ENCODE peak calls at places on chromosomes 16 and 17, in nine cellular contexts. One of them, this sample, is unnamed.

GRCh38 chr16:4298761-4299522 is 16.9 kb upstream of the GLIS2 start:
- DNase-seq in Right ventricle myocardium superior: peak
- DNase-seq in mucosa of descending colon: peak
- DNase-seq in nucleus accumbens: no peak
- DNase-seq in body of pancreas: no peak
- DNase-seq in breast epithelium: peak
- DNase-seq in brain pericyte: no peak
- DNase-seq in effector memory CD4-positive, alpha-beta T cell: no peak
- DNase-seq in iris pigment epithelial cell: peak
- DNase-seq in this sample: peak

GRCh38 chr16:68216240-68216639 is 19.7 kb downstream of the ESRP2 start:
- DNase-seq in breast epithelium: no peak
- DNase-seq in Right ventricle myocardium superior: no peak
- DNase-seq in nucleus accumbens: no peak
- DNase-seq in effector memory CD4-positive, alpha-beta T cell: no peak
- DNase-seq in body of pancreas: no peak
- DNase-seq in mucosa of descending colon: no peak
- DNase-seq in brain pericyte: no peak
- DNase-seq in iris pigment epithelial cell: no peak
- DNase-seq in this sample: no peak

GRCh38 chr16:50458694-50459271 is 89.4 kb upstream of the NKD1 start:
- DNase-seq in body of pancreas: no peak
- DNase-seq in brain pericyte: no peak
- DNase-seq in effector memory CD4-positive, alpha-beta T cell: no peak
- DNase-seq in Right ventricle myocardium superior: no peak
- DNase-seq in iris pigment epithelial cell: no peak
- DNase-seq in nucleus accumbens: no peak
- DNase-seq in mucosa of descending colon: no peak
- DNase-seq in breast epithelium: peak
- DNase-seq in this sample: no peak

GRCh38 chr17:57443781-57444180 is 187.5 kb downstream of the MSI2 start:
- DNase-seq in effector memory CD4-positive, alpha-beta T cell: no peak
- DNase-seq in Right ventricle myocardium superior: no peak
- DNase-seq in breast epithelium: no peak
- DNase-seq in body of pancreas: no peak
- DNase-seq in brain pericyte: no peak
- DNase-seq in iris pigment epithelial cell: no peak
- DNase-seq in nucleus accumbens: no peak
- DNase-seq in mucosa of descending colon: no peak
- DNase-seq in this sample: no peak

GRCh38 chr16:66326995-66327513 is 39.4 kb upstream of the CDH5 start:
- DNase-seq in breast epithelium: no peak
- DNase-seq in brain pericyte: no peak
- DNase-seq in Right ventricle myocardium superior: no peak
- DNase-seq in mucosa of descending colon: peak
- DNase-seq in body of pancreas: peak
- DNase-seq in nucleus accumbens: no peak
- DNase-seq in effector memory CD4-positive, alpha-beta T cell: no peak
- DNase-seq in iris pigment epithelial cell: no peak
- DNase-seq in this sample: no peak

GRCh38 chr17:81840826-81841778 is 6.3 kb upstream of the PPP1R27 start:
- DNase-seq in brain pericyte: no peak
- DNase-seq in nucleus accumbens: no peak
- DNase-seq in Right ventricle myocardium superior: peak
- DNase-seq in breast epithelium: peak
- DNase-seq in iris pigment epithelial cell: no peak
- DNase-seq in mucosa of descending colon: no peak
- DNase-seq in effector memory CD4-positive, alpha-beta T cell: no peak
- DNase-seq in body of pancreas: peak
- DNase-seq in this sample: no peak

GRCh38 chr17:82021728-82022309 is 859 bp downstream of the CENPX start:
- DNase-seq in body of pancreas: no peak
- DNase-seq in breast epithelium: no peak
- DNase-seq in effector memory CD4-positive, alpha-beta T cell: no peak
- DNase-seq in nucleus accumbens: no peak
- DNase-seq in iris pigment epithelial cell: no peak
- DNase-seq in mucosa of descending colon: peak
- DNase-seq in Right ventricle myocardium superior: no peak
- DNase-seq in brain pericyte: no peak
- DNase-seq in this sample: no peak

GRCh38 chr16:20300312-20301097 is 26.8 kb downstream of the GP2 start:
- DNase-seq in brain pericyte: no peak
- DNase-seq in breast epithelium: peak
- DNase-seq in nucleus accumbens: no peak
- DNase-seq in effector memory CD4-positive, alpha-beta T cell: no peak
- DNase-seq in mucosa of descending colon: peak
- DNase-seq in Right ventricle myocardium superior: peak
- DNase-seq in body of pancreas: peak
- DNase-seq in iris pigment epithelial cell: peak
- DNase-seq in this sample: no peak

GRCh38 chr16:11139624-11140375 is 116.2 kb downstream of the SOCS1 start:
- DNase-seq in body of pancreas: no peak
- DNase-seq in nucleus accumbens: no peak
- DNase-seq in Right ventricle myocardium superior: no peak
- DNase-seq in iris pigment epithelial cell: no peak
- DNase-seq in mucosa of descending colon: no peak
- DNase-seq in effector memory CD4-positive, alpha-beta T cell: no peak
- DNase-seq in brain pericyte: peak
- DNase-seq in breast epithelium: no peak
- DNase-seq in this sample: no peak

GRCh38 chr17:67276075-67276474 is 31.1 kb upstream of the HELZ start:
- DNase-seq in mucosa of descending colon: no peak
- DNase-seq in iris pigment epithelial cell: no peak
- DNase-seq in brain pericyte: no peak
- DNase-seq in body of pancreas: no peak
- DNase-seq in nucleus accumbens: no peak
- DNase-seq in Right ventricle myocardium superior: no peak
- DNase-seq in breast epithelium: no peak
- DNase-seq in effector memory CD4-positive, alpha-beta T cell: no peak
- DNase-seq in this sample: no peak

GRCh38 chr16:5028950-5029475 is 4.7 kb downstream of the NAGPA start:
- DNase-seq in brain pericyte: no peak
- DNase-seq in breast epithelium: no peak
- DNase-seq in iris pigment epithelial cell: no peak
- DNase-seq in Right ventricle myocardium superior: no peak
- DNase-seq in nucleus accumbens: peak
- DNase-seq in body of pancreas: no peak
- DNase-seq in mucosa of descending colon: no peak
- DNase-seq in effector memory CD4-positive, alpha-beta T cell: no peak
- DNase-seq in this sample: no peak

GRCh38 chr17:27630607-27631408 is at the start of gene LGALS9:
- DNase-seq in body of pancreas: peak
- DNase-seq in iris pigment epithelial cell: peak
- DNase-seq in brain pericyte: no peak
- DNase-seq in effector memory CD4-positive, alpha-beta T cell: peak
- DNase-seq in mucosa of descending colon: peak
- DNase-seq in Right ventricle myocardium superior: no peak
- DNase-seq in breast epithelium: no peak
- DNase-seq in nucleus accumbens: no peak
- DNase-seq in this sample: no peak

GRCh38 chr16:31118223-31119155 is 1.0 kb downstream of the KAT8 start:
- DNase-seq in body of pancreas: no peak
- DNase-seq in mucosa of descending colon: no peak
- DNase-seq in Right ventricle myocardium superior: no peak
- DNase-seq in effector memory CD4-positive, alpha-beta T cell: no peak
- DNase-seq in nucleus accumbens: no peak
- DNase-seq in brain pericyte: no peak
- DNase-seq in iris pigment epithelial cell: peak
- DNase-seq in breast epithelium: no peak
- DNase-seq in this sample: peak

GRCh38 chr17:79618383-79619067 is 7.7 kb upstream of the RBFOX3 start:
- DNase-seq in body of pancreas: no peak
- DNase-seq in Right ventricle myocardium superior: no peak
- DNase-seq in effector memory CD4-positive, alpha-beta T cell: no peak
- DNase-seq in breast epithelium: peak
- DNase-seq in nucleus accumbens: no peak
- DNase-seq in mucosa of descending colon: peak
- DNase-seq in iris pigment epithelial cell: no peak
- DNase-seq in brain pericyte: no peak
- DNase-seq in this sample: no peak

GRCh38 chr16:66091462-66091861 is 275.0 kb upstream of the CDH5 start:
- DNase-seq in brain pericyte: no peak
- DNase-seq in mucosa of descending colon: no peak
- DNase-seq in effector memory CD4-positive, alpha-beta T cell: no peak
- DNase-seq in iris pigment epithelial cell: peak
- DNase-seq in body of pancreas: no peak
- DNase-seq in breast epithelium: no peak
- DNase-seq in nucleus accumbens: no peak
- DNase-seq in Right ventricle myocardium superior: no peak
- DNase-seq in this sample: no peak

GRCh38 chr16:74296120-74296464 is 522 bp upstream of the PSMD7 start:
- DNase-seq in mucosa of descending colon: no peak
- DNase-seq in nucleus accumbens: no peak
- DNase-seq in body of pancreas: no peak
- DNase-seq in Right ventricle myocardium superior: no peak
- DNase-seq in breast epithelium: no peak
- DNase-seq in effector memory CD4-positive, alpha-beta T cell: no peak
- DNase-seq in brain pericyte: no peak
- DNase-seq in iris pigment epithelial cell: no peak
- DNase-seq in this sample: no peak

GRCh38 chr16:87560428-87561199 is 41.7 kb upstream of the JPH3 start:
- DNase-seq in brain pericyte: no peak
- DNase-seq in nucleus accumbens: no peak
- DNase-seq in effector memory CD4-positive, alpha-beta T cell: no peak
- DNase-seq in body of pancreas: no peak
- DNase-seq in breast epithelium: no peak
- DNase-seq in iris pigment epithelial cell: peak
- DNase-seq in Right ventricle myocardium superior: peak
- DNase-seq in mucosa of descending colon: peak
- DNase-seq in this sample: no peak

GRCh38 chr17:35022536-35023063 is 40.9 kb downstream of the RFFL start:
- DNase-seq in effector memory CD4-positive, alpha-beta T cell: peak
- DNase-seq in brain pericyte: peak
- DNase-seq in mucosa of descending colon: peak
- DNase-seq in iris pigment epithelial cell: peak
- DNase-seq in body of pancreas: peak
- DNase-seq in nucleus accumbens: peak
- DNase-seq in breast epithelium: no peak
- DNase-seq in Right ventricle myocardium superior: peak
- DNase-seq in this sample: peak

GRCh38 chr17:77233635-77234334 is 93.0 kb downstream of the SEC14L1 start:
- DNase-seq in Right ventricle myocardium superior: no peak
- DNase-seq in brain pericyte: no peak
- DNase-seq in breast epithelium: no peak
- DNase-seq in body of pancreas: no peak
- DNase-seq in nucleus accumbens: no peak
- DNase-seq in mucosa of descending colon: no peak
- DNase-seq in iris pigment epithelial cell: peak
- DNase-seq in effector memory CD4-positive, alpha-beta T cell: no peak
- DNase-seq in this sample: no peak

GRCh38 chr17:40810505-40810904 is 10.7 kb upstream of the KRT28 start:
- DNase-seq in body of pancreas: no peak
- DNase-seq in brain pericyte: no peak
- DNase-seq in Right ventricle myocardium superior: no peak
- DNase-seq in breast epithelium: no peak
- DNase-seq in mucosa of descending colon: no peak
- DNase-seq in nucleus accumbens: no peak
- DNase-seq in iris pigment epithelial cell: peak
- DNase-seq in effector memory CD4-positive, alpha-beta T cell: no peak
- DNase-seq in this sample: no peak

GRCh38 chr17:74453665-74454196 is 12.7 kb upstream of the CD300A start:
- DNase-seq in Right ventricle myocardium superior: no peak
- DNase-seq in effector memory CD4-positive, alpha-beta T cell: peak
- DNase-seq in brain pericyte: no peak
- DNase-seq in breast epithelium: peak
- DNase-seq in body of pancreas: no peak
- DNase-seq in iris pigment epithelial cell: no peak
- DNase-seq in mucosa of descending colon: peak
- DNase-seq in nucleus accumbens: no peak
- DNase-seq in this sample: no peak

GRCh38 chr17:60678118-60678444 is 430 bp downstream of the BCAS3 start:
- DNase-seq in breast epithelium: no peak
- DNase-seq in brain pericyte: no peak
- DNase-seq in mucosa of descending colon: no peak
- DNase-seq in effector memory CD4-positive, alpha-beta T cell: no peak
- DNase-seq in Right ventricle myocardium superior: no peak
- DNase-seq in body of pancreas: no peak
- DNase-seq in nucleus accumbens: no peak
- DNase-seq in iris pigment epithelial cell: no peak
- DNase-seq in this sample: no peak

GRCh38 chr16:78985736-78986605 is 614.6 kb downstream of the MAF start:
- DNase-seq in breast epithelium: no peak
- DNase-seq in Right ventricle myocardium superior: no peak
- DNase-seq in iris pigment epithelial cell: no peak
- DNase-seq in body of pancreas: no peak
- DNase-seq in brain pericyte: no peak
- DNase-seq in effector memory CD4-positive, alpha-beta T cell: no peak
- DNase-seq in nucleus accumbens: no peak
- DNase-seq in mucosa of descending colon: no peak
- DNase-seq in this sample: no peak

GRCh38 chr17:61251939-61252865 is 147.4 kb upstream of the TBX2 start:
- DNase-seq in brain pericyte: peak
- DNase-seq in body of pancreas: peak
- DNase-seq in mucosa of descending colon: peak
- DNase-seq in effector memory CD4-positive, alpha-beta T cell: no peak
- DNase-seq in Right ventricle myocardium superior: peak
- DNase-seq in breast epithelium: peak
- DNase-seq in nucleus accumbens: peak
- DNase-seq in iris pigment epithelial cell: peak
- DNase-seq in this sample: peak

GRCh38 chr16:20307240-20307671 is 20.1 kb downstream of the GP2 start:
- DNase-seq in Right ventricle myocardium superior: no peak
- DNase-seq in effector memory CD4-positive, alpha-beta T cell: no peak
- DNase-seq in iris pigment epithelial cell: no peak
- DNase-seq in breast epithelium: no peak
- DNase-seq in brain pericyte: no peak
- DNase-seq in mucosa of descending colon: no peak
- DNase-seq in body of pancreas: peak
- DNase-seq in nucleus accumbens: no peak
- DNase-seq in this sample: no peak

GRCh38 chr16:87834668-87835473 is 34.4 kb downstream of the SLC7A5 start:
- DNase-seq in effector memory CD4-positive, alpha-beta T cell: no peak
- DNase-seq in mucosa of descending colon: no peak
- DNase-seq in Right ventricle myocardium superior: peak
- DNase-seq in breast epithelium: no peak
- DNase-seq in iris pigment epithelial cell: peak
- DNase-seq in nucleus accumbens: no peak
- DNase-seq in body of pancreas: no peak
- DNase-seq in brain pericyte: no peak
- DNase-seq in this sample: no peak

GRCh38 chr17:2058521-2059124 is 3.7 kb downstream of the HIC1 start:
- DNase-seq in breast epithelium: no peak
- DNase-seq in effector memory CD4-positive, alpha-beta T cell: peak
- DNase-seq in iris pigment epithelial cell: peak
- DNase-seq in mucosa of descending colon: peak
- DNase-seq in body of pancreas: peak
- DNase-seq in Right ventricle myocardium superior: peak
- DNase-seq in nucleus accumbens: no peak
- DNase-seq in brain pericyte: no peak
- DNase-seq in this sample: no peak

GRCh38 chr17:1082579-1082978 is 85.7 kb downstream of the TIMM22 start:
- DNase-seq in effector memory CD4-positive, alpha-beta T cell: no peak
- DNase-seq in brain pericyte: no peak
- DNase-seq in nucleus accumbens: no peak
- DNase-seq in breast epithelium: no peak
- DNase-seq in body of pancreas: no peak
- DNase-seq in Right ventricle myocardium superior: no peak
- DNase-seq in iris pigment epithelial cell: peak
- DNase-seq in mucosa of descending colon: peak
- DNase-seq in this sample: no peak

GRCh38 chr17:15289285-15290185 is 24.4 kb upstream of the PMP22 start:
- DNase-seq in effector memory CD4-positive, alpha-beta T cell: no peak
- DNase-seq in body of pancreas: no peak
- DNase-seq in Right ventricle myocardium superior: no peak
- DNase-seq in breast epithelium: no peak
- DNase-seq in iris pigment epithelial cell: peak
- DNase-seq in nucleus accumbens: no peak
- DNase-seq in brain pericyte: no peak
- DNase-seq in mucosa of descending colon: no peak
- DNase-seq in this sample: no peak

GRCh38 chr17:44385287-44386181 is 3.9 kb downstream of the ITGA2B start:
- DNase-seq in nucleus accumbens: peak
- DNase-seq in Right ventricle myocardium superior: peak
- DNase-seq in breast epithelium: peak
- DNase-seq in brain pericyte: no peak
- DNase-seq in iris pigment epithelial cell: peak
- DNase-seq in body of pancreas: peak
- DNase-seq in effector memory CD4-positive, alpha-beta T cell: peak
- DNase-seq in mucosa of descending colon: peak
- DNase-seq in this sample: no peak

GRCh38 chr16:24117680-24118079 is 138.5 kb upstream of the CACNG3 start:
- DNase-seq in Right ventricle myocardium superior: no peak
- DNase-seq in body of pancreas: no peak
- DNase-seq in nucleus accumbens: no peak
- DNase-seq in iris pigment epithelial cell: no peak
- DNase-seq in mucosa of descending colon: no peak
- DNase-seq in effector memory CD4-positive, alpha-beta T cell: no peak
- DNase-seq in breast epithelium: no peak
- DNase-seq in brain pericyte: no peak
- DNase-seq in this sample: no peak